ENCODE peak calls at places on chromosomes 11 and 22, in four cellular contexts. H, T, U and M are unnamed samples.

GRCh38 chr11:20274031-20274430 is 89.5 kb upstream of the HTATIP2 start:
- DNase-seq in H (peak; percentile 6), T (no peak), U (no peak), M (no peak)

GRCh38 chr11:70193411-70194292 is 9.4 kb upstream of the FADD start:
- DNase-seq in T (no peak), U (no peak), H (no peak), M (no peak)

GRCh38 chr11:71447791-71448256 is 369 bp downstream of the DHCR7 start:
- DNase-seq in T (peak; percentile 76), H (peak; percentile 52), U (no peak), M (peak; percentile 89)

GRCh38 chr11:85826096-85826855 is 15.3 kb upstream of the SYTL2 start:
- DNase-seq in U (no peak), H (peak; percentile 6), T (no peak), M (no peak)

GRCh38 chr11:103530257-103530656 is 421.0 kb downstream of the DYNC2H1 start:
- DNase-seq in T (no peak), U (no peak), H (no peak), M (no peak)

GRCh38 chr11:73623651-73624050 is 22.7 kb upstream of the PLEKHB1 start:
- DNase-seq in T (no peak), U (no peak), H (no peak), M (no peak)

GRCh38 chr11:129992161-129992944 is 10.3 kb downstream of the PRDM10 start:
- DNase-seq in T (no peak), H (peak; percentile 58), U (no peak), M (no peak)

GRCh38 chr22:22484023-22484422 is 24.5 kb downstream of the ZNF280B start:
- DNase-seq in T (no peak), U (no peak), H (no peak), M (no peak)

GRCh38 chr11:123562829-123563228 is 91.6 kb downstream of the SCN3B start:
- DNase-seq in H (no peak), U (no peak), T (no peak), M (no peak)

GRCh38 chr11:23897453-23898289 is 599.2 kb upstream of the LUZP2 start:
- DNase-seq in T (no peak), U (no peak), H (no peak), M (no peak)

GRCh38 chr11:30172872-30173271 is 57.9 kb upstream of the FSHB start:
- DNase-seq in T (no peak), H (no peak), U (no peak), M (no peak)